ENCODE peak calls at places on chromosomes 4 and X, in seven cellular contexts. E, B, C, D, J, F and G are unnamed samples.

GRCh38 chr4:85210353-85210752 is 243.9 kb upstream of the WDFY3 start:
- DNase-seq in E (no peak), B (no peak), F (no peak), J (peak; percentile 66), C (no peak), D (peak; percentile 8), G (no peak)

GRCh38 chr4:118774989-118775388 is 60.9 kb downstream of the SEC24D start:
- DNase-seq in J (peak; percentile 32), D (peak; percentile 65), F (no peak), B (no peak), E (no peak), C (no peak), G (no peak)

GRCh38 chr4:107035711-107036601 is at the start of gene DKK2:
- DNase-seq in F (peak; percentile 27), E (peak; percentile 70), J (peak; percentile 39), D (peak; percentile 61), B (no peak), C (peak; percentile 46), G (no peak)

GRCh38 chr4:136731025-136731424 is 801.3 kb downstream of the PCDH18 start:
- DNase-seq in B (no peak), C (no peak), J (no peak), F (no peak), E (no peak), D (no peak), G (no peak)

GRCh38 chrX:73448379-73448778 is 1.5 kb downstream of the CDX4 start:
- DNase-seq in D (no peak), C (no peak), F (no peak), E (no peak), J (no peak), B (no peak), G (no peak)

GRCh38 chr4:13881880-13882279 is 254.4 kb upstream of the BOD1L1 start:
- DNase-seq in C (no peak), D (no peak), J (peak; percentile 82), E (peak; percentile 75), F (no peak), B (no peak), G (no peak)

GRCh38 chr4:139481465-139481864 is 27.5 kb downstream of the RAB33B start:
- DNase-seq in C (no peak), F (no peak), B (no peak), E (no peak), D (no peak), J (no peak), G (no peak)

GRCh38 chr4:33924239-33924638 is 2320.1 kb downstream of the ARAP2 start:
- DNase-seq in D (peak; percentile 84), B (no peak), C (no peak), F (no peak), J (peak; percentile 81), E (no peak), G (no peak)

GRCh38 chrX:53233536-53233935 is 8.5 kb upstream of the KDM5C start:
- DNase-seq in C (no peak), E (no peak), J (no peak), B (no peak), F (no peak), D (no peak), G (no peak)

GRCh38 chr4:85302756-85303155 is 172.2 kb upstream of the ARHGAP24 start:
- DNase-seq in J (no peak), B (no peak), C (no peak), F (no peak), E (no peak), D (no peak), G (no peak)

GRCh38 chr4:10031663-10032590 is 10.6 kb upstream of the SLC2A9 start:
- DNase-seq in D (peak; percentile 59), J (peak; percentile 56), B (no peak), E (no peak), C (no peak), F (no peak), G (peak; percentile 54)

GRCh38 chrX:96126182-96126581 is 558.5 kb upstream of the DIAPH2 start:
- DNase-seq in J (no peak), C (no peak), F (no peak), B (no peak), E (no peak), D (no peak), G (no peak)

GRCh38 chr4:174111350-174111888 is 172.0 kb downstream of the FBXO8 start:
- DNase-seq in B (no peak), C (no peak), J (no peak), E (no peak), D (no peak), F (no peak), G (no peak)

GRCh38 chr4:124337874-124338273 is 374.7 kb downstream of the ANKRD50 start:
- DNase-seq in C (peak; percentile 72), E (no peak), F (peak; percentile 26), D (peak; percentile 37), J (peak; percentile 46), B (no peak), G (peak; percentile 29)

GRCh38 chr4:735583-735982 is 30.0 kb downstream of the PCGF3 start:
- DNase-seq in B (no peak), J (no peak), D (no peak), E (no peak), C (peak; percentile 10), F (no peak), G (no peak)

GRCh38 chrX:1582686-1583437 is 8.5 kb upstream of the AKAP17A start:
- DNase-seq in B (no peak), E (no peak), C (no peak), D (peak; percentile 26), J (no peak), F (no peak), G (no peak)

GRCh38 chrX:148659481-148659880 is 159.1 kb downstream of the AFF2 start:
- DNase-seq in B (no peak), C (no peak), D (no peak), F (no peak), J (peak; percentile 15), E (no peak), G (no peak)

GRCh38 chr4:110518889-110519490 is 43.0 kb downstream of the ENPEP start:
- DNase-seq in F (no peak), J (peak; percentile 41), B (peak; percentile 27), D (no peak), C (no peak), E (peak; percentile 38), G (no peak)

GRCh38 chr4:13322681-13323101 is 161.4 kb downstream of the RAB28 start:
- DNase-seq in D (peak; percentile 97), F (no peak), J (peak; percentile 52), E (no peak), B (no peak), C (no peak), G (no peak)

GRCh38 chr4:23084559-23085248 is 392.0 kb downstream of the GBA3 start:
- DNase-seq in D (peak; percentile 4), C (no peak), E (no peak), B (no peak), F (no peak), J (peak; percentile 63), G (no peak)

GRCh38 chr4:157895205-157895604 is 277.6 kb downstream of the GASK1B start:
- DNase-seq in F (no peak), D (no peak), E (peak; percentile 22), J (peak; percentile 2), C (no peak), B (no peak), G (no peak)

GRCh38 chr4:97646997-97647396 is 496.3 kb downstream of the STPG2 start:
- DNase-seq in B (no peak), C (no peak), F (no peak), D (peak; percentile 43), E (no peak), J (peak; percentile 0), G (peak; percentile 16)